ENCODE peak calls at places on chromosomes 16 and 17, in eight cellular contexts. O, C, L, X, I, U, M and K are unnamed samples.
A peak's percentile ranks its signal among the peaks of the same experiment; 100 is the strongest.

GRCh38 chr16:87834668-87835473 is 34.4 kb downstream of the SLC7A5 start:
- DNase-seq in L (no peak), I (peak; percentile 43), X (no peak), O (no peak), U (no peak), C (no peak), M (no peak), K (no peak)

GRCh38 chr17:15651583-15652110 is 32.1 kb upstream of the FBXW10B start:
- DNase-seq in O (peak; percentile 81), X (peak; percentile 99), L (peak; percentile 34), I (peak; percentile 97), C (peak; percentile 95), M (peak; percentile 95), U (peak; percentile 87), K (peak; percentile 52)

GRCh38 chr16:58158137-58158536 is 29.0 kb upstream of the CFAP20 start:
- DNase-seq in I (no peak), L (no peak), X (no peak), C (no peak), O (no peak), M (no peak), U (no peak), K (no peak)

GRCh38 chr17:11853321-11854151 is 143.7 kb downstream of the ZNF18 start:
- DNase-seq in U (no peak), I (peak; percentile 2), L (no peak), X (no peak), C (no peak), M (no peak), O (no peak), K (no peak)

GRCh38 chr17:50164697-50164988 is 1.2 kb upstream of the SGCA start:
- DNase-seq in U (no peak), L (no peak), I (no peak), C (no peak), X (no peak), O (no peak), M (no peak), K (no peak)

GRCh38 chr17:33381201-33381600 is 88.1 kb upstream of the ASIC2 start:
- DNase-seq in M (no peak), L (no peak), X (no peak), I (peak; percentile 2), U (no peak), C (no peak), O (no peak), K (no peak)

GRCh38 chr16:8963010-8963824 is 489 bp downstream of the USP7 start:
- DNase-seq in X (no peak), U (peak; percentile 19), O (no peak), I (no peak), M (no peak), L (no peak), C (no peak), K (no peak)

GRCh38 chr17:58310511-58311428 is 17.8 kb downstream of the TSPOAP1 start:
- DNase-seq in I (no peak), L (no peak), O (peak; percentile 45), U (no peak), M (peak; percentile 38), C (peak; percentile 43), X (no peak), K (no peak)

GRCh38 chr17:61556224-61557188 is 34.5 kb downstream of the NACA2 start:
- DNase-seq in X (no peak), O (no peak), C (no peak), M (no peak), L (no peak), I (peak; percentile 24), U (no peak), K (no peak)

GRCh38 chr17:50129303-50129945 is 536 bp downstream of the SAMD14 start:
- DNase-seq in U (peak; percentile 35), O (no peak), X (peak; percentile 44), L (no peak), C (no peak), M (no peak), I (peak; percentile 55), K (peak; percentile 61)

GRCh38 chr17:55577011-55577586 is 65.8 kb upstream of the SMIM36 start:
- DNase-seq in U (peak; percentile 19), C (no peak), X (peak; percentile 30), L (peak; percentile 42), O (no peak), M (peak; percentile 77), I (peak; percentile 72), K (peak; percentile 65)

GRCh38 chr17:68396795-68397536 is 60.3 kb downstream of the WIPI1 start:
- DNase-seq in X (no peak), C (no peak), O (no peak), I (no peak), U (no peak), M (no peak), L (no peak), K (no peak)

GRCh38 chr16:28501258-28502232 is 5.1 kb downstream of the IL27 start:
- DNase-seq in X (no peak), I (no peak), O (no peak), M (no peak), C (no peak), L (no peak), U (no peak), K (no peak)

GRCh38 chr17:7888184-7888920 is at the start of gene CHD3:
- DNase-seq in M (peak; percentile 54), X (no peak), U (peak; percentile 61), O (peak; percentile 79), C (peak; percentile 78), I (peak; percentile 34), L (no peak), K (peak; percentile 77)

GRCh38 chr17:44599298-44600175 is 42.3 kb downstream of the FZD2 start:
- DNase-seq in M (peak; percentile 48), X (peak; percentile 88), U (peak; percentile 60), I (peak; percentile 98), O (no peak), C (no peak), L (no peak), K (no peak)

GRCh38 chr16:89471225-89471624 is 19.1 kb downstream of the ANKRD11 start:
- DNase-seq in I (peak; percentile 83), L (no peak), O (no peak), X (no peak), M (no peak), C (no peak), U (no peak), K (no peak)

GRCh38 chr17:5539286-5539685 is 45.0 kb downstream of the NLRP1 start:
- DNase-seq in M (no peak), U (no peak), X (no peak), L (no peak), O (no peak), C (peak; percentile 41), I (no peak), K (no peak)

GRCh38 chr17:5544115-5544514 is 40.2 kb downstream of the NLRP1 start:
- DNase-seq in L (no peak), X (no peak), I (no peak), M (no peak), C (peak; percentile 27), U (no peak), O (no peak), K (no peak)

GRCh38 chr17:5540321-5540720 is 44.0 kb downstream of the NLRP1 start:
- DNase-seq in U (no peak), O (no peak), M (no peak), X (no peak), L (no peak), I (no peak), C (no peak), K (no peak)

GRCh38 chr17:5545051-5545987 is 39.0 kb downstream of the NLRP1 start:
- DNase-seq in I (no peak), U (no peak), C (no peak), L (no peak), O (no peak), M (no peak), X (no peak), K (no peak)

GRCh38 chr17:5541610-5542202 is 42.6 kb downstream of the NLRP1 start:
- DNase-seq in L (no peak), M (no peak), O (no peak), C (peak; percentile 25), X (no peak), I (no peak), U (no peak), K (no peak)
- TF ChIP-seq CTCF in L (no peak), M (no peak), O (no peak), C (no peak), X (no peak), I (no peak), U (no peak), K (no peak)

GRCh38 chr16:2527071-2527783 is 4.0 kb downstream of the CEMP1 start:
- DNase-seq in L (no peak), O (no peak), M (no peak), I (no peak), X (no peak), U (no peak), C (no peak), K (no peak)

GRCh38 chr16:2523801-2524231 is 3.6 kb downstream of the AMDHD2 start:
- DNase-seq in L (no peak), O (no peak), C (no peak), X (no peak), I (no peak), M (peak; percentile 76), U (no peak), K (no peak)

GRCh38 chr16:2527784-2528100 is 3.5 kb downstream of the CEMP1 start:
- DNase-seq in O (no peak), I (no peak), C (no peak), U (no peak), X (no peak), M (no peak), L (no peak), K (no peak)

GRCh38 chr16:2526135-2526534 is 5.1 kb downstream of the CEMP1 start:
- DNase-seq in U (no peak), L (no peak), I (no peak), C (no peak), M (no peak), O (no peak), X (no peak), K (no peak)

DNA sequence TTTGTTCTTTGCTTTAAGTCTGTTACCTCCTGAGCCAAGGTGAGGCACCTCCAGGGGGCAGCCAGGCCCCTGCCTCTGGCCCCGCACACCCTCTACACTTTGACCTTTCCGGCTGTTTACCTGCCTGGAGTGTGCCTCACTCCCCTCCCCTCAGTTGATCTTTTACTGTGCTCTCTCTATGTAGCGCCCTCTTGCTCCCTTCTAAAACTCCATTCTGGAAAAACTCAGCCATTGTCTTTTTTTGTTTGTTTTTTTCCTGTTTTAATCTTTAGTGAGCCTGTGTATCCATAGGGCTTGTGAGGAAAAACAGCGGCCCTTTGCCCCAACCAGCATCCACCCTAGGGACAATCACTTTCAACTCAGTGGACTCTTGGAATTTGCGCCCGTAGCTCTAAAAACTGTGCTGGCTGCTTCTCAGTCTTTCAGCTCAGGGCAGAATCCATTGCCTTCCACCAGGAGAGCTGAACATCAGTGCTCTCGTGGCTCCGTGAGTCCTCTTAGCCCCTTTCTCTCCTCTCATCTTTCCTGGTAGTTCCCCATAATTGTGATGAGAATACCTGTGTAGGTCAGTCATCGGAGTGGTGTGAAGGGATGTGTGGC is 4.3 kb downstream of the AMDHD2 start:
- DNase-seq in U (no peak), I (no peak), L (no peak), M (peak; percentile 68), C (no peak), O (no peak), X (no peak), K (no peak)
- TF ChIP-seq CTCF in U (no peak), I (no peak), L (no peak), M (peak; percentile 7), C (no peak), O (no peak), X (no peak), K (no peak)

GRCh38 chr17:282000-282911 is 70.4 kb downstream of the RPH3AL start:
- DNase-seq in I (no peak), O (peak; percentile 48), X (no peak), U (no peak), M (peak; percentile 30), L (no peak), C (no peak), K (no peak)
- TF ChIP-seq CTCF in I (no peak), O (no peak), X (no peak), U (no peak), M (no peak), L (no peak), C (no peak), K (no peak)

GRCh38 chr17:1908699-1909309 is 79.0 kb downstream of the RPA1 start:
- DNase-seq in I (peak; percentile 83), O (peak; percentile 57), C (no peak), L (peak; percentile 75), U (peak; percentile 64), X (peak; percentile 76), M (peak; percentile 71), K (peak; percentile 62)
- TF ChIP-seq CTCF in I (peak; percentile 78), O (peak; percentile 84), C (peak; percentile 57), L (peak; percentile 57), U (peak; percentile 48), X (peak; percentile 88), M (peak; percentile 65), K (peak; percentile 65)